ENCODE peak calls at places on chromosomes 2 and 18, in five cellular contexts. One of them, this sample, is unnamed.

GRCh38 chr2:68390114-68390513 is 25.0 kb downstream of the PLEK start:
- DNase-seq in HCT116: no peak
- DNase-seq in fibroblast of mammary gland: no peak
- DNase-seq in CD8-positive, alpha-beta memory T cell: no peak
- DNase-seq in activated naive CD4-positive, alpha-beta T cell treated with Interleukin-2 at 50 U/mL for 16 hours: no peak
- DNase-seq in this sample: no peak

GRCh38 chr2:12732663-12733062 is 15.9 kb downstream of the TRIB2 start:
- DNase-seq in HCT116: no peak
- DNase-seq in fibroblast of mammary gland: no peak
- DNase-seq in CD8-positive, alpha-beta memory T cell: no peak
- DNase-seq in activated naive CD4-positive, alpha-beta T cell treated with Interleukin-2 at 50 U/mL for 16 hours: no peak
- DNase-seq in this sample: no peak

GRCh38 chr18:12236141-12236540 is 18.0 kb upstream of the CIDEA start:
- DNase-seq in HCT116: no peak
- DNase-seq in fibroblast of mammary gland: no peak
- DNase-seq in CD8-positive, alpha-beta memory T cell: no peak
- DNase-seq in activated naive CD4-positive, alpha-beta T cell treated with Interleukin-2 at 50 U/mL for 16 hours: no peak
- DNase-seq in this sample: no peak

GRCh38 chr2:1722692-1723091 is 21.6 kb downstream of the PXDN start:
- DNase-seq in HCT116: no peak
- DNase-seq in fibroblast of mammary gland: no peak
- DNase-seq in CD8-positive, alpha-beta memory T cell: no peak
- DNase-seq in activated naive CD4-positive, alpha-beta T cell treated with Interleukin-2 at 50 U/mL for 16 hours: no peak
- DNase-seq in this sample: no peak

GRCh38 chr18:58891753-58892152 is 27.1 kb downstream of the ZNF532 start:
- DNase-seq in HCT116: no peak
- DNase-seq in fibroblast of mammary gland: no peak
- DNase-seq in CD8-positive, alpha-beta memory T cell: no peak
- DNase-seq in activated naive CD4-positive, alpha-beta T cell treated with Interleukin-2 at 50 U/mL for 16 hours: no peak
- DNase-seq in this sample: no peak

GRCh38 chr2:233801357-233802131 is 23.4 kb downstream of the MROH2A start:
- DNase-seq in HCT116: no peak
- DNase-seq in fibroblast of mammary gland: peak
- DNase-seq in CD8-positive, alpha-beta memory T cell: no peak
- DNase-seq in activated naive CD4-positive, alpha-beta T cell treated with Interleukin-2 at 50 U/mL for 16 hours: no peak
- DNase-seq in this sample: no peak

GRCh38 chr2:113965644-113966043 is 75.8 kb downstream of the ACTR3 start:
- DNase-seq in HCT116: peak
- DNase-seq in fibroblast of mammary gland: peak
- DNase-seq in CD8-positive, alpha-beta memory T cell: no peak
- DNase-seq in activated naive CD4-positive, alpha-beta T cell treated with Interleukin-2 at 50 U/mL for 16 hours: peak
- DNase-seq in this sample: peak

GRCh38 chr18:22241806-22242440 is 72.5 kb downstream of the GATA6 start:
- DNase-seq in HCT116: no peak
- DNase-seq in fibroblast of mammary gland: no peak
- DNase-seq in CD8-positive, alpha-beta memory T cell: no peak
- DNase-seq in activated naive CD4-positive, alpha-beta T cell treated with Interleukin-2 at 50 U/mL for 16 hours: no peak
- DNase-seq in this sample: no peak

GRCh38 chr2:127506502-127506901 is 19.8 kb downstream of the IWS1 start:
- DNase-seq in HCT116: no peak
- DNase-seq in fibroblast of mammary gland: no peak
- DNase-seq in CD8-positive, alpha-beta memory T cell: no peak
- DNase-seq in activated naive CD4-positive, alpha-beta T cell treated with Interleukin-2 at 50 U/mL for 16 hours: no peak
- DNase-seq in this sample: no peak

GRCh38 chr2:30443081-30443480 is 4.0 kb upstream of the LCLAT1 start:
- DNase-seq in HCT116: no peak
- DNase-seq in fibroblast of mammary gland: no peak
- DNase-seq in CD8-positive, alpha-beta memory T cell: no peak
- DNase-seq in activated naive CD4-positive, alpha-beta T cell treated with Interleukin-2 at 50 U/mL for 16 hours: no peak
- DNase-seq in this sample: no peak

GRCh38 chr18:73007195-73007934 is 139.6 kb upstream of the NETO1 start:
- DNase-seq in HCT116: no peak
- DNase-seq in fibroblast of mammary gland: no peak
- DNase-seq in CD8-positive, alpha-beta memory T cell: no peak
- DNase-seq in activated naive CD4-positive, alpha-beta T cell treated with Interleukin-2 at 50 U/mL for 16 hours: no peak
- DNase-seq in this sample: peak

GRCh38 chr2:85783796-85784195 is 30.0 kb downstream of the ATOH8 start:
- DNase-seq in HCT116: no peak
- DNase-seq in fibroblast of mammary gland: no peak
- DNase-seq in CD8-positive, alpha-beta memory T cell: no peak
- DNase-seq in activated naive CD4-positive, alpha-beta T cell treated with Interleukin-2 at 50 U/mL for 16 hours: no peak
- DNase-seq in this sample: no peak

GRCh38 chr18:47968721-47969120 is 38.3 kb upstream of the SMAD2 start:
- DNase-seq in HCT116: no peak
- DNase-seq in fibroblast of mammary gland: no peak
- DNase-seq in CD8-positive, alpha-beta memory T cell: no peak
- DNase-seq in activated naive CD4-positive, alpha-beta T cell treated with Interleukin-2 at 50 U/mL for 16 hours: no peak
- DNase-seq in this sample: no peak

GRCh38 chr18:23077493-23078256 is 57.6 kb upstream of the CABLES1 start:
- DNase-seq in HCT116: no peak
- DNase-seq in fibroblast of mammary gland: peak
- DNase-seq in CD8-positive, alpha-beta memory T cell: no peak
- DNase-seq in activated naive CD4-positive, alpha-beta T cell treated with Interleukin-2 at 50 U/mL for 16 hours: no peak
- DNase-seq in this sample: no peak

GRCh38 chr2:164840930-164841718 is 499 bp downstream of the COBLL1 start:
- DNase-seq in HCT116: peak
- DNase-seq in fibroblast of mammary gland: peak
- DNase-seq in CD8-positive, alpha-beta memory T cell: no peak
- DNase-seq in activated naive CD4-positive, alpha-beta T cell treated with Interleukin-2 at 50 U/mL for 16 hours: no peak
- DNase-seq in this sample: no peak

GRCh38 chr2:70116936-70117554 is 29.8 kb downstream of the PCBP1 start:
- DNase-seq in HCT116: no peak
- DNase-seq in fibroblast of mammary gland: no peak
- DNase-seq in CD8-positive, alpha-beta memory T cell: no peak
- DNase-seq in activated naive CD4-positive, alpha-beta T cell treated with Interleukin-2 at 50 U/mL for 16 hours: no peak
- DNase-seq in this sample: no peak

GRCh38 chr18:8974279-8974678 is 128.2 kb upstream of the NDUFV2 start:
- DNase-seq in HCT116: no peak
- DNase-seq in fibroblast of mammary gland: no peak
- DNase-seq in CD8-positive, alpha-beta memory T cell: no peak
- DNase-seq in activated naive CD4-positive, alpha-beta T cell treated with Interleukin-2 at 50 U/mL for 16 hours: no peak
- DNase-seq in this sample: no peak